ENCODE peak calls at places on chromosomes 6 and 20, in five cellular contexts. H is HepG2, Y is A549, X is GM12878, N is K562. Q is an unnamed sample.

GRCh38 chr20:13089950-13090469 is 81.2 kb downstream of the SPTLC3 start:
- DNase-seq in H (peak), Y (no peak), X (no peak), N (no peak), Q (no peak)

GRCh38 chr6:133097208-133097607 is 143.9 kb upstream of the EYA4 start:
- DNase-seq in H (no peak), Y (no peak), X (no peak), N (no peak), Q (no peak)

GRCh38 chr6:112464901-112465661 is 118.0 kb downstream of the RFPL4B start:
- DNase-seq in H (no peak), Y (no peak), X (no peak), N (no peak), Q (no peak)

GRCh38 chr20:51021067-51022025 is 1.6 kb downstream of the KCNG1 start:
- DNase-seq in H (no peak), Y (no peak), X (no peak), N (no peak), Q (no peak)

GRCh38 chr6:123323419-123324329 is 313.1 kb downstream of the TRDN start:
- DNase-seq in H (peak), Y (peak), X (no peak), N (no peak), Q (no peak)

GRCh38 chr6:156776841-156777576 is at the start of gene ARID1B:
- DNase-seq in H (peak), Y (peak), X (no peak), N (peak), Q (peak)

GRCh38 chr6:156427345-156427744 is 349.8 kb upstream of the ARID1B start:
- DNase-seq in H (no peak), Y (peak), X (no peak), N (no peak), Q (peak)

GRCh38 chr20:19828233-19828632 is 70.2 kb downstream of the RIN2 start:
- DNase-seq in H (peak), Y (peak), X (peak), N (no peak), Q (peak)

GRCh38 chr6:10529231-10529801 is 8.2 kb downstream of the GCNT2 start:
- DNase-seq in H (peak), Y (no peak), X (no peak), N (no peak), Q (no peak)

GRCh38 chr20:34475979-34476736 is 40.1 kb upstream of the DYNLRB1 start:
- DNase-seq in H (peak), Y (peak), X (no peak), N (no peak), Q (peak)

GRCh38 chr6:41655706-41656668 is 17.7 kb downstream of the MDFI start:
- DNase-seq in H (no peak), Y (no peak), X (no peak), N (no peak), Q (peak)

GRCh38 chr20:42612262-42612661 is 577.4 kb downstream of the PTPRT start:
- DNase-seq in H (no peak), Y (no peak), X (no peak), N (no peak), Q (no peak)

GRCh38 chr20:58389324-58389967 is 417 bp downstream of the VAPB start:
- DNase-seq in H (peak), Y (peak), X (no peak), N (peak), Q (peak)

GRCh38 chr6:41634657-41635056 is 3.6 kb upstream of the MDFI start:
- DNase-seq in H (no peak), Y (no peak), X (no peak), N (no peak), Q (peak)

GRCh38 chr6:112205521-112206458 is 48.6 kb downstream of the LAMA4 start:
- DNase-seq in H (no peak), Y (no peak), X (no peak), N (no peak), Q (peak)

GRCh38 chr6:54847799-54848597 is 1.4 kb downstream of the FAM83B start:
- DNase-seq in H (no peak), Y (no peak), X (no peak), N (no peak), Q (no peak)

GRCh38 chr20:46255440-46256104 is 52.7 kb downstream of the CDH22 start:
- DNase-seq in H (peak), Y (peak), X (no peak), N (peak), Q (peak)

GRCh38 chr20:34615477-34615876 is 57.0 kb downstream of the MAP1LC3A start:
- DNase-seq in H (peak), Y (no peak), X (no peak), N (no peak), Q (no peak)

GRCh38 chr6:106128981-106129761 is 43.0 kb downstream of the PRDM1 start:
- DNase-seq in H (no peak), Y (no peak), X (no peak), N (no peak), Q (no peak)

GRCh38 chr6:157137501-157137900 is 185.8 kb downstream of the TMEM242 start:
- DNase-seq in H (no peak), Y (no peak), X (no peak), N (no peak), Q (no peak)

GRCh38 chr6:7587631-7588100 is 2.3 kb upstream of the SNRNP48 start:
- DNase-seq in H (no peak), Y (no peak), X (no peak), N (peak), Q (peak)

GRCh38 chr6:30685157-30685976 is 1.1 kb downstream of the PPP1R18 start:
- DNase-seq in H (no peak), Y (no peak), X (no peak), N (no peak), Q (peak)

GRCh38 chr6:44500074-44500473 is 112.6 kb downstream of the CDC5L start:
- DNase-seq in H (no peak), Y (no peak), X (no peak), N (no peak), Q (no peak)

GRCh38 chr6:154580397-154581135 is 70.1 kb upstream of the CNKSR3 start:
- DNase-seq in H (no peak), Y (no peak), X (no peak), N (no peak), Q (no peak)

GRCh38 chr6:79605061-79605460 is 26.1 kb upstream of the SH3BGRL2 start:
- DNase-seq in H (no peak), Y (no peak), X (no peak), N (peak), Q (no peak)
- H3K4me2 ChIP-seq in H (no peak), Y (no peak), X (no peak), N (peak), Q (no peak)

DNA sequence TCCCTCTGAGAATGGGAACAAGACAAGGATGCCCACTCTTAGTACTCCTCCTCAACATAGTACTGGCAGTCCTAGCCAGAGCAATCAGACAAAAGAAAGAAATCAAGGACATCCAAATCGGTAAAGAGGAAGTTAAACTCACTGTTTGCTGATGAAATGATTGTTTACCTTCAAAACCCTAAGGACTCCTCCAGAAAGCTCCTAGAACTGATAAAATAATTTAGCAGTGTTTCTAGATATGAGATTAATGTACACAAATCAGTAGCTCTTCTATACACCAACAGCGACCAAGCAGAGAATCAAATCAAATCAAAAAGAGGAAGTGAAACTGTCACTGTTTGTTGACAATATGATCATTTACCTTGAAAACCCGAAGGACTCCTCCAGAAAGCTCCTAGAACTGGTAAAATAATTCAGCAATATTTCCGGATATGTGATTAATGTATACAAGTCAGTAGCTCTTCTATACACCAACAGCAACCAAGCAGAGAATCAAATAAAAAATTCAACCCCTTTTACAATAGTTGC is 21.7 kb downstream of the SERPINB9 start:
- DNase-seq in H (no peak), Y (no peak), X (no peak), N (no peak), Q (no peak)
- TF ChIP-seq MYC in H (no peak), Y (no peak), X (no peak), N (no peak), Q (no peak)

GRCh38 chr6:24238700-24239099 is 112.7 kb downstream of the NRSN1 start:
- DNase-seq in H (no peak), Y (no peak), X (no peak), N (no peak), Q (no peak)
- H3K4me2 ChIP-seq in H (no peak), Y (no peak), X (no peak), N (no peak), Q (no peak)

GRCh38 chr20:62362991-62363919 is 3.9 kb downstream of the LAMA5 start:
- DNase-seq in H (no peak), Y (peak), X (no peak), N (no peak), Q (no peak)
- TF ChIP-seq MYC in H (no peak), Y (no peak), X (no peak), N (no peak), Q (no peak)

DNA sequence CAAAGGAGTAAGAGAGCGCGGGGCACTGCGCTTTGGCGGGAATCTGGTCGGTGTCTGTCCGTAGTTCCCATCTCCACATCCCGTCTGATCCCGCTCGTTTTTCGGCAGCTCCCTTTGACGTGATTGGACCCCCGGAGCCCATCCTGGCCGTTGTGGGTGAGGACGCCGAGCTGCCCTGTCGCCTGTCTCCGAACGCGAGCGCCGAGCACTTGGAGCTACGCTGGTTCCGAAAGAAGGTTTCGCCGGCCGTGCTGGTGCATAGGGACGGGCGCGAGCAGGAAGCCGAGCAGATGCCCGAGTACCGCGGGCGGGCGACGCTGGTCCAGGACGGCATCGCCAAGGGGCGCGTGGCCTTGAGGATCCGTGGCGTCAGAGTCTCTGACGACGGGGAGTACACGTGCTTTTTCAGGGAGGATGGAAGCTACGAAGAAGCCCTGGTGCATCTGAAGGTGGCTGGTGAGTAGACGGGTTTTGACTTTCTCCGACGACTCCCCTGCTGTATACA is 1.4 kb downstream of the BTN1A1 start:
- DNase-seq in H (no peak), Y (no peak), X (no peak), N (no peak), Q (peak)
- H3K4me2 ChIP-seq in H (peak), Y (peak), X (peak), N (no peak), Q (peak)

DNA sequence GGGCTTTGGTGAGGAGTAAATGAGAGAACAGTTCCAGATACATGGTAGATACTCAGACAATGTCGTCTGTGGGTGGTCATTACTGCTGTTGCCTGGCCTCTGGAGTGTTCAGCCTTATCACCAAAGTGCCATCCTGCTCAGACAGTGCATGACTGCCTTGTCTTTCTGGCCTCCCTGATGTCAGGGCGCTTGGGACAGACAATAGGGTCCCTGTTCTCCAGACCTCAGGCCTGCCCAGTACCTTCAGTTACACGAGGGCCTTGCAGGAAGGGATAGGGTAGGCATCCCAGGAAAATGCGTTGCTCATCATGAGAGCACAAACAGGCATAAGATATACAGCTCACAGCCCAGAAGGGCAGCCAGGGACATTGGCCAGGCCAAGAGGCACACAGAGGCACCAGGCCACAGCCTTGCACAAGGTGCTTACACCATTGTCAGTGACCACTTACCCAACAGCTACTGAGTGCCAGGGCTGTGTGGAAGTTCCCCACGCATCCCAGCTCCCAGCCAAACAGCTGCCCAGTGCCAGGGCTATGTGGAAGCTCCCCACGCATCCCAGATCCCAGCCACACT is 27.4 kb downstream of the BPIFB1 start:
- DNase-seq in H (peak), Y (no peak), X (no peak), N (no peak), Q (no peak)
- TF ChIP-seq MYC in H (no peak), Y (no peak), X (no peak), N (no peak), Q (no peak)

Q was measured in endothelial cell of umbilical vein.